ENCODE peak calls at places on chromosomes 2 and 18, in six cellular contexts. O is fibroblast of lung; A is left ventricle myocardium inferior; Z is CD8-positive, alpha-beta memory T cell; M is Peyer's patch; G is neural progenitor cell. N is an unnamed sample.
A peak's percentile ranks its signal among the peaks of the same experiment; 100 is the strongest.

GRCh38 chr2:238330391-238330790 is 10.1 kb downstream of the TRAF3IP1 start:
- DNase-seq in M (no peak), Z (no peak), O (no peak), G (no peak), A (no peak), N (no peak)

GRCh38 chr18:75226956-75227316 is 16.3 kb downstream of the TSHZ1 start:
- DNase-seq in Z (no peak), O (no peak), G (no peak), A (no peak), M (no peak), N (no peak)

GRCh38 chr2:240602266-240603050 is 15.9 kb downstream of the CAPN10 start:
- DNase-seq in M (peak; percentile 42), G (no peak), O (no peak), Z (peak; percentile 39), A (no peak), N (no peak)

GRCh38 chr2:162261032-162261945 is 18.0 kb upstream of the FAP start:
- DNase-seq in M (peak; percentile 51), G (no peak), O (peak; percentile 71), Z (no peak), A (peak; percentile 43), N (peak; percentile 21)

GRCh38 chr2:216710531-216711282 is 15.4 kb upstream of the IGFBP5 start:
- DNase-seq in G (no peak), Z (no peak), A (peak; percentile 41), M (no peak), O (peak; percentile 88), N (no peak)

GRCh38 chr2:231007159-231008045 is 11.5 kb downstream of the SPATA3 start:
- DNase-seq in A (no peak), G (peak; percentile 46), M (no peak), O (no peak), Z (no peak), N (no peak)

GRCh38 chr2:157849591-157849990 is 26.5 kb downstream of the ACVR1 start:
- DNase-seq in A (no peak), G (no peak), O (no peak), Z (no peak), M (no peak), N (no peak)

GRCh38 chr2:86039963-86040655 is 65.6 kb downstream of the POLR1A start:
- DNase-seq in Z (no peak), A (no peak), M (peak; percentile 43), O (no peak), G (no peak), N (no peak)

GRCh38 chr2:101273045-101273444 is 20.4 kb downstream of the CNOT11 start:
- DNase-seq in A (no peak), Z (no peak), M (no peak), G (peak; percentile 8), O (no peak), N (no peak)

GRCh38 chr2:30645745-30646119 is 161.5 kb downstream of the CAPN13 start:
- DNase-seq in Z (no peak), M (no peak), A (no peak), G (no peak), O (no peak), N (no peak)

GRCh38 chr2:150517951-150518680 is 30.6 kb upstream of the RND3 start:
- DNase-seq in Z (no peak), G (no peak), A (no peak), O (peak; percentile 73), M (no peak), N (no peak)

GRCh38 chr2:161412346-161412745 is 3.8 kb upstream of the TBR1 start:
- DNase-seq in A (no peak), O (peak; percentile 29), G (no peak), M (no peak), Z (no peak), N (no peak)

GRCh38 chr18:79439201-79440023 is 43.7 kb downstream of the NFATC1 start:
- DNase-seq in G (no peak), Z (no peak), A (no peak), O (peak; percentile 71), M (no peak), N (no peak)

GRCh38 chr18:717003-717402 is 4.6 kb upstream of the ENOSF1 start:
- DNase-seq in Z (no peak), M (no peak), A (no peak), O (no peak), G (no peak), N (no peak)

GRCh38 chr2:225431387-225431786 is 31.9 kb downstream of the NYAP2 start:
- DNase-seq in A (no peak), G (no peak), O (no peak), M (no peak), Z (no peak), N (no peak)

GRCh38 chr2:24815171-24815570 is 21.9 kb downstream of the CENPO start:
- DNase-seq in Z (no peak), M (no peak), A (no peak), G (no peak), O (no peak), N (no peak)

GRCh38 chr2:27308359-27308875 is at the start of gene UCN:
- DNase-seq in Z (no peak), A (no peak), G (peak; percentile 88), M (no peak), O (peak; percentile 41), N (no peak)

GRCh38 chr2:206584323-206585116 is 57.8 kb upstream of the FAM237A start:
- DNase-seq in M (no peak), G (no peak), O (peak; percentile 8), A (no peak), Z (no peak), N (no peak)

GRCh38 chr2:71001592-71002570 is 7.2 kb upstream of the TEX261 start:
- DNase-seq in Z (no peak), O (no peak), A (no peak), G (peak; percentile 89), M (no peak), N (peak; percentile 9)

GRCh38 chr2:191302459-191303155 is 57.4 kb downstream of the MYO1B start:
- DNase-seq in M (peak; percentile 54), G (peak; percentile 17), Z (no peak), A (no peak), O (no peak), N (no peak)

GRCh38 chr2:108905906-108906305 is 83.1 kb downstream of the EDAR start:
- DNase-seq in O (no peak), M (no peak), A (no peak), Z (no peak), G (no peak), N (no peak)

GRCh38 chr2:47091118-47091517 is 64.0 kb downstream of the STPG4 start:
- DNase-seq in M (no peak), Z (no peak), A (no peak), G (no peak), O (peak; percentile 49), N (no peak)

GRCh38 chr2:5691659-5692529 is at the start of gene SOX11:
- DNase-seq in M (no peak), G (peak; percentile 97), O (peak; percentile 95), A (peak; percentile 54), Z (no peak), N (no peak)

GRCh38 chr2:109331864-109332848 is 203.2 kb downstream of the SH3RF3 start:
- DNase-seq in O (peak; percentile 95), M (peak; percentile 72), A (peak; percentile 79), G (no peak), Z (no peak), N (no peak)

GRCh38 chr2:33275689-33276444 is 200.6 kb upstream of the RASGRP3 start:
- DNase-seq in A (peak; percentile 28), G (no peak), Z (peak; percentile 68), O (peak; percentile 97), M (no peak), N (no peak)

GRCh38 chr2:28360742-28361293 is 31.8 kb upstream of the FOSL2 start:
- DNase-seq in Z (no peak), O (peak; percentile 43), G (no peak), M (no peak), A (peak; percentile 51), N (no peak)

GRCh38 chr2:102166189-102166845 is 20.5 kb upstream of the IL1RL2 start:
- DNase-seq in M (no peak), G (peak; percentile 51), Z (no peak), A (no peak), O (peak; percentile 78), N (no peak)

GRCh38 chr2:197975956-197976519 is 171.6 kb downstream of the PLCL1 start:
- DNase-seq in G (no peak), Z (no peak), O (peak; percentile 16), M (no peak), A (no peak), N (no peak)

GRCh38 chr2:31107588-31108300 is 30.5 kb downstream of the GALNT14 start:
- DNase-seq in G (peak; percentile 41), Z (no peak), O (no peak), M (no peak), A (no peak), N (no peak)

GRCh38 chr2:39109543-39109942 is 11.3 kb downstream of the SOS1 start:
- DNase-seq in M (no peak), Z (no peak), A (no peak), O (no peak), G (no peak), N (no peak)

GRCh38 chr2:69701100-69701945 is 40.6 kb upstream of the ANXA4 start:
- DNase-seq in Z (no peak), G (no peak), A (no peak), M (no peak), O (no peak), N (no peak)

GRCh38 chr2:96408631-96409542 is 73.3 kb downstream of the NCAPH start:
- DNase-seq in A (peak; percentile 80), G (peak; percentile 51), M (no peak), O (peak; percentile 80), Z (no peak), N (no peak)

GRCh38 chr2:96409543-96410184 is 74.1 kb downstream of the NCAPH start:
- DNase-seq in A (peak; percentile 26), Z (no peak), O (peak; percentile 64), M (no peak), G (peak; percentile 29), N (no peak)

GRCh38 chr2:96404446-96405373 is 69.1 kb downstream of the NCAPH start:
- DNase-seq in A (peak; percentile 36), M (no peak), O (no peak), G (no peak), Z (no peak), N (no peak)

GRCh38 chr2:96407041-96407918 is 71.7 kb downstream of the NCAPH start:
- DNase-seq in G (peak; percentile 81), Z (peak; percentile 89), M (peak; percentile 84), O (peak; percentile 74), A (peak; percentile 41), N (peak; percentile 76)

GRCh38 chr2:96407919-96408550 is 72.5 kb downstream of the NCAPH start:
- DNase-seq in M (no peak), A (no peak), O (no peak), G (no peak), Z (no peak), N (no peak)
- H3K4me1 ChIP-seq in M (no peaks in the 10 kb centered on the region), A (peaks cover 30% of the 10 kb centered on the region), O (no peaks in the 10 kb centered on the region), G (peaks cover 26% of the 10 kb centered on the region), Z (peaks cover 30% of the 10 kb centered on the region), N (peaks cover 16% of the 10 kb centered on the region)

GRCh38 chr2:98771771-98772521 is 41.0 kb upstream of the MGAT4A start:
- DNase-seq in O (peak; percentile 87), G (no peak), M (peak; percentile 71), Z (peak; percentile 80), A (no peak), N (no peak)
- H3K4me3 ChIP-seq in O (no peak overlapping the region), G (no peak overlapping the region), M (no peak overlapping the region), Z (peak overlapping the region; percentile 54), A (peak overlapping the region; percentile 39), N (no peak overlapping the region)

GRCh38 chr2:106644623-106645022 is 157.5 kb downstream of the CD8B2 start:
- DNase-seq in M (no peak), G (no peak), Z (no peak), O (no peak), A (no peak), N (no peak)
- H3K27me3 ChIP-seq in M (no peaks in the 10 kb centered on the region), G (no peaks in the 10 kb centered on the region), Z (no peaks in the 10 kb centered on the region), O (no peaks in the 10 kb centered on the region), A (peaks cover 8% of the 10 kb centered on the region), N (no peaks in the 10 kb centered on the region)

GRCh38 chr2:11663427-11663826 is 6.6 kb downstream of the NTSR2 start:
- DNase-seq in O (no peak), Z (no peak), A (no peak), M (no peak), G (no peak), N (no peak)
- H3K4me1 ChIP-seq in O (no peaks in the 10 kb centered on the region), Z (no peaks in the 10 kb centered on the region), A (no peaks in the 10 kb centered on the region), M (no peaks in the 10 kb centered on the region), G (no peaks in the 10 kb centered on the region), N (no peaks in the 10 kb centered on the region)